ENCODE peak calls at places on chromosomes 13 and 19, in four cellular contexts. K is activated CD4-positive, alpha-beta T cell treated with anti-CD3 and anti-CD28 coated beads, Interleukin-2, amount 50 U/mL, for 1 hour; S is skeletal muscle cell; T is foreskin fibroblast. N is an unnamed sample.

GRCh38 chr19:4592445-4592844 is 33.0 kb upstream of the SEMA6B start:
- DNase-seq in T (no peak), K (no peak), S (no peak), N (no peak)

GRCh38 chr19:799076-799881 is 2.0 kb downstream of the PTBP1 start:
- DNase-seq in S (no peak), T (peak), K (no peak), N (no peak)

GRCh38 chr13:48222358-48223015 is 10.5 kb upstream of the ITM2B start:
- DNase-seq in K (no peak), S (no peak), T (peak), N (no peak)

GRCh38 chr19:8505680-8506401 is 3.4 kb upstream of the PRAM1 start:
- DNase-seq in T (peak), S (no peak), K (peak), N (peak)

GRCh38 chr13:42760949-42761348 is 20.4 kb upstream of the FAM216B start:
- DNase-seq in T (no peak), K (no peak), S (no peak), N (peak)

GRCh38 chr19:40567750-40568494 is 8.8 kb upstream of the SHKBP1 start:
- DNase-seq in T (peak), K (no peak), S (no peak), N (no peak)

GRCh38 chr19:55146648-55147218 is 2.3 kb downstream of the TNNT1 start:
- DNase-seq in K (no peak), S (no peak), T (peak), N (no peak)

GRCh38 chr19:17629760-17630159 is 58.4 kb downstream of the UNC13A start:
- DNase-seq in K (no peak), S (no peak), T (no peak), N (no peak)

GRCh38 chr13:25329706-25330105 is 28.3 kb downstream of the NUP58 start:
- DNase-seq in S (peak), T (peak), K (no peak), N (no peak)

GRCh38 chr19:47445937-47446402 is 25.7 kb downstream of the SLC8A2 start:
- DNase-seq in T (peak), K (peak), S (no peak), N (no peak)

GRCh38 chr13:41765813-41766212 is 195.1 kb downstream of the VWA8 start:
- DNase-seq in T (no peak), S (no peak), K (no peak), N (no peak)

GRCh38 chr13:62407871-62408270 is 992.2 kb upstream of the PCDH20 start:
- DNase-seq in S (no peak), K (no peak), T (no peak), N (no peak)

GRCh38 chr13:93066187-93066586 is 160.4 kb upstream of the GPC6 start:
- DNase-seq in K (no peak), S (peak), T (peak), N (peak)

GRCh38 chr13:87147076-87147475 is 524.1 kb upstream of the SLITRK5 start:
- DNase-seq in T (no peak), S (no peak), K (no peak), N (no peak)

GRCh38 chr19:49421039-49421877 is 2.0 kb downstream of the PTH2 start:
- DNase-seq in T (peak), S (no peak), K (no peak), N (no peak)

GRCh38 chr13:36839281-36839680 is 20.3 kb downstream of the RFXAP start:
- DNase-seq in T (no peak), K (no peak), S (no peak), N (no peak)

GRCh38 chr13:78131811-78132210 is 213.2 kb upstream of the EDNRB start:
- DNase-seq in S (no peak), K (no peak), T (no peak), N (no peak)

GRCh38 chr13:104114111-104114510 is 1047.9 kb upstream of the SLC10A2 start:
- DNase-seq in T (peak), K (no peak), S (no peak), N (no peak)

GRCh38 chr13:42110410-42111155 is 62.1 kb downstream of the DGKH start:
- DNase-seq in S (peak), K (peak), T (peak), N (peak)

GRCh38 chr13:20525601-20526544 is at the start of gene CRYL1:
- DNase-seq in K (peak), S (no peak), T (peak), N (no peak)

GRCh38 chr13:40272776-40273139 is 393.7 kb downstream of the FOXO1 start:
- DNase-seq in K (no peak), T (peak), S (no peak), N (peak)

GRCh38 chr13:39263033-39263432 is 224.8 kb downstream of the NHLRC3 start:
- DNase-seq in K (peak), S (no peak), T (peak), N (peak)

GRCh38 chr13:79749985-79750551 is 269.1 kb downstream of the NDFIP2 start:
- DNase-seq in T (peak), K (no peak), S (peak), N (peak)

GRCh38 chr19:45952691-45953505 is 20.8 kb downstream of the NOVA2 start:
- DNase-seq in T (peak), K (peak), S (peak), N (peak)

GRCh38 chr13:48235100-48235813 is 2.3 kb downstream of the ITM2B start:
- DNase-seq in T (peak), K (no peak), S (no peak), N (no peak)

GRCh38 chr13:76684336-76684735 is 201.9 kb downstream of the KCTD12 start:
- DNase-seq in K (no peak), S (no peak), T (peak), N (no peak)

GRCh38 chr19:19480688-19481087 is 34.7 kb downstream of the TSSK6 start:
- DNase-seq in S (no peak), T (no peak), K (no peak), N (peak)

GRCh38 chr13:29435125-29435911 is 160.2 kb downstream of the SLC7A1 start:
- DNase-seq in K (no peak), S (peak), T (peak), N (peak)

GRCh38 chr19:1956868-1957492 is 16.0 kb downstream of the CSNK1G2 start:
- DNase-seq in K (no peak), S (no peak), T (no peak), N (no peak)

N was measured in astrocyte of the cerebellum.